ENCODE peak calls at places on chromosomes 2 and 18, in nine cellular contexts. P is uterus; Q is HEK293T; W is right cardiac atrium; A is stimulated activated CD8-positive, alpha-beta memory T cell treated with anti-CD3 and anti-CD28 coated beads, Interleukin-7, amount 100 ng/mL, for 48 hours; C is GM23338; K is left lung; H is posterior vena cava; Z is fibroblast of villous mesenchyme. Y is an unnamed sample.

GRCh38 chr2:64402876-64403275 is 51.1 kb upstream of the LGALSL start:
- DNase-seq in Z (no peak), K (no peak), W (no peak), A (no peak), H (no peak), Q (no peak), P (peak), C (no peak), Y (no peak)

GRCh38 chr2:235061656-235062055 is 109.8 kb downstream of the SH3BP4 start:
- DNase-seq in A (no peak), Z (no peak), W (no peak), K (no peak), C (no peak), H (no peak), Q (no peak), P (no peak), Y (no peak)

GRCh38 chr2:106314427-106314826 is 120.3 kb upstream of the UXS1 start:
- DNase-seq in Q (no peak), H (no peak), P (no peak), Z (no peak), W (no peak), C (no peak), K (no peak), A (no peak), Y (no peak)

GRCh38 chr18:67132919-67133318 is 383.6 kb downstream of the DSEL start:
- DNase-seq in P (no peak), C (no peak), W (no peak), K (no peak), Z (no peak), H (no peak), Q (no peak), A (no peak), Y (no peak)

GRCh38 chr2:206766057-206766930 is 888 bp downstream of the FASTKD2 start:
- DNase-seq in K (no peak), Z (no peak), P (no peak), A (no peak), Q (no peak), W (no peak), H (no peak), C (no peak), Y (no peak)

GRCh38 chr18:13471971-13472628 is 253.5 kb downstream of the LDLRAD4 start:
- DNase-seq in C (peak), P (no peak), Z (no peak), A (no peak), H (no peak), K (no peak), W (no peak), Q (no peak), Y (no peak)

GRCh38 chr2:226796840-226797288 is 2.8 kb downstream of the IRS1 start:
- DNase-seq in P (peak), H (no peak), Q (no peak), W (peak), K (peak), A (no peak), Z (peak), C (no peak), Y (peak)

GRCh38 chr2:3666613-3666975 is 8.6 kb downstream of the ALLC start:
- DNase-seq in K (no peak), P (no peak), H (no peak), C (no peak), Z (no peak), A (no peak), Q (no peak), W (no peak), Y (no peak)

GRCh38 chr2:239528883-239529282 is 128.1 kb upstream of the HDAC4 start:
- DNase-seq in A (no peak), H (no peak), Z (no peak), C (no peak), W (no peak), P (no peak), Q (no peak), K (no peak), Y (no peak)

GRCh38 chr2:74525717-74526648 is at the start of gene DQX1:
- DNase-seq in K (no peak), C (peak), Z (peak), Q (peak), H (peak), A (no peak), P (no peak), W (no peak), Y (no peak)

GRCh38 chr2:3659447-3660432 is 1.7 kb downstream of the ALLC start:
- DNase-seq in H (peak), A (no peak), C (no peak), K (no peak), P (no peak), W (peak), Q (no peak), Z (peak), Y (no peak)

GRCh38 chr18:78738076-78738690 is 241.4 kb upstream of the SALL3 start:
- DNase-seq in P (no peak), C (no peak), Z (no peak), H (no peak), Q (no peak), A (no peak), K (no peak), W (no peak), Y (no peak)